ENCODE peak calls at places on chromosomes 5 and 9, in seven cellular contexts. M is AG10803, I is WTC11, B is upper lobe of right lung, W is HCT116, X is left lung, K is AG09319. R is an unnamed sample.

GRCh38 chr5:176889321-176890280 is 9.5 kb downstream of the HK3 start:
- DNase-seq in W (no peak), K (no peak), M (no peak), B (no peak), I (no peak), X (no peak), R (no peak)

GRCh38 chr5:1386274-1386717 is 41.4 kb upstream of the CLPTM1L start:
- DNase-seq in I (peak), X (peak), K (no peak), B (peak), M (peak), W (no peak), R (peak)

GRCh38 chr5:13250450-13251291 is 693.8 kb downstream of the DNAH5 start:
- DNase-seq in B (no peak), W (no peak), X (no peak), I (no peak), K (no peak), M (peak), R (no peak)

GRCh38 chr5:54644226-54644625 is 126.7 kb downstream of the SNX18 start:
- DNase-seq in I (no peak), B (no peak), K (peak), W (peak), X (no peak), M (peak), R (peak)

GRCh38 chr5:176438959-176439757 is 9.0 kb upstream of the FAF2 start:
- DNase-seq in B (no peak), W (no peak), K (no peak), M (peak), X (no peak), I (no peak), R (peak)

GRCh38 chr5:168557389-168557788 is 21.8 kb downstream of the PANK3 start:
- DNase-seq in M (no peak), B (no peak), I (no peak), X (no peak), W (no peak), K (no peak), R (no peak)

GRCh38 chr5:57179262-57179960 is 5.6 kb downstream of the GPBP1 start:
- DNase-seq in X (no peak), I (no peak), M (no peak), K (no peak), W (no peak), B (no peak), R (no peak)

GRCh38 chr9:77224750-77225312 is 47.5 kb downstream of the VPS13A start:
- DNase-seq in B (no peak), I (no peak), W (no peak), M (peak), K (no peak), X (no peak), R (peak)

GRCh38 chr9:133818444-133818843 is 80.3 kb upstream of the SARDH start:
- DNase-seq in K (no peak), M (peak), X (no peak), W (no peak), B (no peak), I (no peak), R (no peak)

GRCh38 chr5:83527722-83528438 is 56.3 kb downstream of the VCAN start:
- DNase-seq in I (no peak), K (no peak), B (no peak), X (no peak), M (no peak), W (no peak), R (no peak)

GRCh38 chr5:169767938-169768337 is 130.9 kb downstream of the DOCK2 start:
- DNase-seq in I (no peak), W (no peak), K (no peak), M (no peak), B (no peak), X (no peak), R (no peak)

GRCh38 chr5:116410345-116410890 is 164.2 kb downstream of the SEMA6A start:
- DNase-seq in M (no peak), B (no peak), W (no peak), K (no peak), I (no peak), X (no peak), R (no peak)

GRCh38 chr5:66643383-66643782 is 47.2 kb downstream of the MAST4 start:
- DNase-seq in W (no peak), X (no peak), M (no peak), K (no peak), B (no peak), I (no peak), R (no peak)

GRCh38 chr5:103918668-103919367 is 356.2 kb upstream of the NUDT12 start:
- DNase-seq in I (no peak), B (no peak), W (no peak), M (peak), X (no peak), K (no peak), R (no peak)

GRCh38 chr5:79872309-79872708 is 118.8 kb downstream of the MTX3 start:
- DNase-seq in K (no peak), X (no peak), M (no peak), B (no peak), W (no peak), I (no peak), R (no peak)

GRCh38 chr5:61087921-61088320 is 74.3 kb downstream of the SMIM15 start:
- DNase-seq in K (no peak), X (no peak), I (no peak), M (peak), W (no peak), B (no peak), R (no peak)

GRCh38 chr5:174444791-174445190 is 279.6 kb upstream of the MSX2 start:
- DNase-seq in M (no peak), B (no peak), W (no peak), X (no peak), K (no peak), I (no peak), R (no peak)

GRCh38 chr5:149310947-149311675 is 34.2 kb upstream of the GRPEL2 start:
- DNase-seq in I (no peak), X (no peak), W (no peak), K (no peak), M (peak), B (no peak), R (peak)

GRCh38 chr5:134026521-134027202 is 21.9 kb upstream of the VDAC1 start:
- DNase-seq in B (no peak), X (no peak), W (peak), K (peak), I (peak), M (peak), R (peak)

GRCh38 chr5:94745786-94746730 is 127.6 kb downstream of the SLF1 start:
- DNase-seq in I (no peak), B (no peak), W (no peak), X (no peak), K (no peak), M (no peak), R (no peak)

GRCh38 chr9:134804871-134805270 is 75.7 kb upstream of the FCN2 start:
- DNase-seq in W (no peak), I (no peak), B (no peak), X (no peak), M (no peak), K (no peak), R (no peak)

GRCh38 chr5:115920171-115920725 is 42.0 kb upstream of the LVRN start:
- DNase-seq in M (no peak), K (no peak), W (no peak), I (no peak), X (no peak), B (no peak), R (no peak)

GRCh38 chr5:6291961-6292360 is 86.4 kb downstream of the MED10 start:
- DNase-seq in W (peak), I (no peak), M (peak), K (no peak), B (no peak), X (no peak), R (no peak)
- TF ChIP-seq CTCF in W (peak), I (no peak), M (peak), K (no peak), B (no peak), X (no peak), R (peak)

GRCh38 chr9:6833518-6834192 is 75.9 kb downstream of the KDM4C start:
- DNase-seq in X (no peak), I (no peak), K (no peak), B (no peak), W (no peak), M (peak), R (no peak)
- TF ChIP-seq CTCF in X (no peak), I (no peak), K (no peak), B (no peak), W (no peak), M (no peak), R (no peak)

DNA sequence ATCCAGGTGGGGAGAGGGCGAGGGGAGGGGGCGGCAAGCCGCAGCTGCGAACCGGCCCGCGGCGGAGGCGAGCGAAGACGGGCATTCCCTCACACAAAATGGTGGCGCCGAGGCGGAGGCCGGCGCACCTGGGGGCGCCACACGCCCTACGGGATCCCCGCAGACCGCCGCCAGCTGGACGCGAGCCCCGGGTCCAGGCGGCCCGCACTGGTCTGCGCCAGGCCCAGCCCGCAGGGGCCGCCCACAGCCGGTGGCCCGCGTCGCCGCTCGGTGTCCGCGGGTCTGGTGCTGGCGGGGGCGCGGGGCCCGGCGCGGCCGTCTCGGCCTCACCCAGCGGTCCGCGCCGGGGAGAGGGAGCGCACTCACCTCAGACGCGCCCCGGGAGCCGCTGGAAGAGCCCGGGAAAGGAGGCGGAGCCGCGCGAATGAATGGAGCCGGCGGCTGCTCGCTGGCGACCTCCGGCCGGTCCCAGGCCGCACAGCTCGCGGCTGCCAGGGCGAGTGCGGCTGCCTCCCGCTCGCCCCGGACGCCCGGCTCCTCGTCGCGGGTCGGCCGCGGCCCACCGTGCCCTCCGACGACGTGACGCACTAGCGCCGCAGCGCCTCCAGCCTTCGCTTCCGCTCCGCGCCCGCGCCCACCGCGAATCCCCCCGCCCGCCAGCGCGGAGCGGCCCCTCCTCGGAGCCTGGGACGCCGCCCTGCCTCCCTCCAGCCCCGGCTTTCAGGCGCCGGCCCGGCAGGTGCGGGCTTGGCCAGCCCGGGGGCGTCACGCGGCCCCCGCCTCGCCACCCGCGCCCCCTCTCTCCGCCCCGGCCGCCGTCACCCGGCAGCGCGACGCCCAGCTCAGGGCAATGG is at the start of gene FAM169A:
- DNase-seq in K (no peak), I (peak), W (no peak), B (peak), M (peak), X (peak), R (no peak)
- TF ChIP-seq CTCF in K (no peak), I (no peak), W (no peak), B (no peak), M (no peak), X (no peak), R (no peak)

GRCh38 chr9:3736186-3736585 is 210.4 kb upstream of the RFX3 start:
- DNase-seq in I (no peak), B (no peak), M (peak), K (no peak), X (no peak), W (no peak), R (no peak)

GRCh38 chr9:3733039-3733408 is 207.2 kb upstream of the RFX3 start:
- DNase-seq in X (no peak), I (no peak), M (no peak), K (no peak), B (no peak), W (no peak), R (no peak)

GRCh38 chr9:3730527-3730926 is 204.7 kb upstream of the RFX3 start:
- DNase-seq in K (no peak), M (no peak), I (no peak), X (no peak), W (no peak), B (no peak), R (no peak)

GRCh38 chr9:3735251-3735650 is 209.4 kb upstream of the RFX3 start:
- DNase-seq in B (no peak), I (no peak), X (no peak), W (no peak), K (no peak), M (no peak), R (no peak)

DNA sequence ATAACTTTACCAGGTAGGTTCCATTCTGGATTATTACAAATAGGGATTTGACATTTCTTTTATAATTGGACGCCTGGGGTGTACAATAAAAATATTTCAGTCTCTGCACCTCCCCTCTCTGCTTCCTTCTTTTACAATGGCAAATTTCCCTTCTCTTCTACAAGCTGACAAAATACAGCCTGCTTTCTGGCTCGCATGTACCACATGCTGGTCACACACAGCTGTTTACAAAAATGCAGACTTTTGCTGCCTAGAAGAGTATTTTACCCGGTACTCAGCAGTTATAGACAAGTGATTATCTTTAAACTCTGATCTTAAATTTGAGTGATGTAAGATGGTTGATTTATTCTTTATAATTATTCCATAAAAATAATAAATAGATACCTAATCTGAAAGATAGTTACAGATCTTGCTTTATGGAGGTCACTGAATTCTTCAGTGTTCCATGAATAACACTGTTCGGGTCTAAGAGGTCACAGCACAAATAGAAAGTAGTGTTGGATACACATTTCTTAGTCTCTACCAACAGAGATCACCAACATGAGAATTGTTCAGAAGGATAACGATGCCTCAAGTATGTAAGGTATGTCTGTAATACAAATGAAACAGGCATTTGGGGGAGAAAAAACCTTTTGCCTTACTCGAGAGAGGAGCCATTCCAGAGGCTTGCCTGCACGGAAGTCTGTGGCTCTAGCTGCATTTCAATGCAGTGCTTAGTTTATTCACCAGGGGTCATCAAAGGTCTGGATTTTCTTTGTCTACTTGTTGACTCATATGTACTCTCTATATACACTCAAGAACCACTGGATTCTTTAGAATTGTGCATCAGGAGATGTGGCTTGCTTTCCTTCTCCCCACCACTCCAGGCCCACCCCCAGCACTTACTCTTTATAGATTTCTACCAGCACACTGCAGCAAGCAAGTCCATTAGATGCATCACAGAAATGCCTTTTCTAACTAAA is 206.6 kb upstream of the RFX3 start:
- DNase-seq in X (no peak), B (no peak), I (peak), M (peak), K (peak), W (peak), R (peak)
- TF ChIP-seq CTCF in X (peak), B (peak), I (peak), M (peak), K (peak), W (peak), R (peak)

GRCh38 chr9:37034938-37035471 is 937 bp upstream of the PAX5 start:
- DNase-seq in X (no peak), I (peak), W (no peak), M (no peak), B (no peak), K (no peak), R (no peak)

GRCh38 chr9:37035472-37036236 is 1.6 kb upstream of the PAX5 start:
- DNase-seq in I (peak), X (no peak), K (no peak), B (no peak), W (no peak), M (no peak), R (no peak)

GRCh38 chr9:37037744-37038640 is 3.9 kb upstream of the PAX5 start:
- DNase-seq in I (peak), W (no peak), B (no peak), M (no peak), K (no peak), X (no peak), R (no peak)

GRCh38 chr9:37037137-37037743 is 3.2 kb upstream of the PAX5 start:
- DNase-seq in M (no peak), K (no peak), X (no peak), I (no peak), W (no peak), B (no peak), R (no peak)

GRCh38 chr9:37036237-37037136 is 2.4 kb upstream of the PAX5 start:
- DNase-seq in W (no peak), X (peak), K (no peak), I (peak), B (peak), M (peak), R (no peak)
- TF ChIP-seq CTCF in W (no peak), X (no peak), K (no peak), I (no peak), B (no peak), M (no peak), R (no peak)

DNA sequence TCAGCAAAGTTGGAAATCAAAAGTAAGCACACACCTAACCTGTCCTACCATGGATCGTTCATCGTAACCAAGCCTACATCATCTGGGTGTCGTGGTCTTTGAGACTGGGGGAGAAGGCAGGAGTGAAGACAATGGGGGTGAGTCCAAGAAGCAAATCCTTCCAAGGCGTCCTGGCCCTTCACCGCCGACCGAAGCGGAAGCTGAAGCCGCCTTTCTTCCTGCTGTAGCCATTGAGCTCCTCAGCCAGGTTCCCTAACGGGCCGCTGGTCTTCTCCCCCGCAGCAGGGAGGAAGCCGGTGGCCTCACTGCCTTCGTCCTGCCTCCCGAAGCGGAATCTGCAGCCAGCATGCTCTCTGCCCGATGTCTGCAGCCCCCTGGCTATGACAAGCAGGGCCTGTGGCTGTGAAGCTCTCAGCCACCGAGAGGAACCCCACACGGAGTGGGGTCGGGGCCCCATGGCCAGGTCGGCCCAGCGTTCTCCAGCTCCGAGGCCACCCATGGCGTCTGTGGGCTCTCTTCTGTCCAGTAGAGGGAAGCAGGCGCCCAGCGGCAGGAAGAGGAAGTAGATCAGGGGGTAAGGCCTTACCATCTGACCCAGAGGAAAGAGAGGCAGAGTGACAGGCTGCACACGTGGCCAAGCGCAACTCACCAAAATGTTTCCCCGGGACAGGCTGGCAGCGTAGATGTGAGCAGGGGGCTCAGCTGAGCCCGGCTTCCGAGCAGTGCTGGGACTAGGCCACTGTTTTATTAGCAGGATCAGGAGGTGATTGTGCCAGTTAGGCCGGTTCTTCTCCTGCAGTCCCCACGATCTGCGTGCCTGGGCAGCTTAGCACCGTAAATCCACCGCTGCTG is 3.1 kb downstream of the QRFP start:
- DNase-seq in M (no peak), W (no peak), K (no peak), I (peak), B (peak), X (peak), R (no peak)
- TF ChIP-seq CTCF in M (peak), W (peak), K (no peak), I (no peak), B (peak), X (no peak), R (no peak)